ENCODE peak calls at places on chromosomes 3 and 15, in nine cellular contexts. One of them, this sample, is unnamed.
A peak's percentile ranks its signal among the peaks of the same experiment; 100 is the strongest.

GRCh38 chr3:61925721-61926120 is 364.4 kb downstream of the PTPRG start:
- DNase-seq in SK-N-SH: no peak
- DNase-seq in HepG2: no peak
- DNase-seq in esophagus muscularis mucosa: peak; percentile 37
- DNase-seq in stomach: no peak
- DNase-seq in ovary: no peak
- DNase-seq in transverse colon: no peak
- DNase-seq in K562: no peak
- DNase-seq in suprapubic skin: no peak
- DNase-seq in this sample: no peak

GRCh38 chr3:194691481-194692281 is 6.0 kb downstream of the FAM43A start:
- DNase-seq in suprapubic skin: no peak
- DNase-seq in ovary: no peak
- DNase-seq in transverse colon: no peak
- DNase-seq in esophagus muscularis mucosa: no peak
- DNase-seq in SK-N-SH: peak; percentile 83
- DNase-seq in HepG2: no peak
- DNase-seq in stomach: peak; percentile 14
- DNase-seq in K562: no peak
- DNase-seq in this sample: no peak

GRCh38 chr15:51129513-51130197 is 34.9 kb upstream of the TNFAIP8L3 start:
- DNase-seq in HepG2: no peak
- DNase-seq in ovary: no peak
- DNase-seq in transverse colon: peak; percentile 73
- DNase-seq in K562: no peak
- DNase-seq in suprapubic skin: no peak
- DNase-seq in stomach: no peak
- DNase-seq in SK-N-SH: no peak
- DNase-seq in esophagus muscularis mucosa: no peak
- DNase-seq in this sample: no peak

GRCh38 chr3:15096026-15096425 is 2.9 kb downstream of the RBSN start:
- DNase-seq in esophagus muscularis mucosa: no peak
- DNase-seq in suprapubic skin: no peak
- DNase-seq in ovary: no peak
- DNase-seq in SK-N-SH: no peak
- DNase-seq in transverse colon: no peak
- DNase-seq in stomach: no peak
- DNase-seq in HepG2: no peak
- DNase-seq in K562: no peak
- DNase-seq in this sample: no peak

GRCh38 chr3:150005243-150006102 is 34.8 kb upstream of the PFN2 start:
- DNase-seq in esophagus muscularis mucosa: no peak
- DNase-seq in stomach: no peak
- DNase-seq in HepG2: no peak
- DNase-seq in SK-N-SH: no peak
- DNase-seq in K562: no peak
- DNase-seq in transverse colon: no peak
- DNase-seq in suprapubic skin: no peak
- DNase-seq in ovary: no peak
- DNase-seq in this sample: no peak

GRCh38 chr3:137764001-137764433 is at the start of gene SOX14:
- DNase-seq in ovary: no peak
- DNase-seq in stomach: peak; percentile 67
- DNase-seq in SK-N-SH: peak; percentile 48
- DNase-seq in esophagus muscularis mucosa: peak; percentile 89
- DNase-seq in HepG2: peak; percentile 10
- DNase-seq in K562: no peak
- DNase-seq in suprapubic skin: no peak
- DNase-seq in transverse colon: peak; percentile 35
- DNase-seq in this sample: no peak

GRCh38 chr3:66386925-66387650 is 113.7 kb downstream of the LRIG1 start:
- DNase-seq in transverse colon: no peak
- DNase-seq in ovary: no peak
- DNase-seq in esophagus muscularis mucosa: no peak
- DNase-seq in stomach: no peak
- DNase-seq in SK-N-SH: no peak
- DNase-seq in K562: no peak
- DNase-seq in HepG2: no peak
- DNase-seq in suprapubic skin: no peak
- DNase-seq in this sample: no peak

GRCh38 chr15:92082217-92082843 is 228.8 kb downstream of the SLCO3A1 start:
- DNase-seq in SK-N-SH: peak; percentile 71
- DNase-seq in esophagus muscularis mucosa: no peak
- DNase-seq in suprapubic skin: no peak
- DNase-seq in HepG2: peak; percentile 21
- DNase-seq in transverse colon: peak; percentile 64
- DNase-seq in stomach: peak; percentile 54
- DNase-seq in K562: peak; percentile 71
- DNase-seq in ovary: peak; percentile 74
- DNase-seq in this sample: no peak

GRCh38 chr3:126128504-126129407 is 44.8 kb upstream of the SLC41A3 start:
- DNase-seq in HepG2: no peak
- DNase-seq in suprapubic skin: peak; percentile 33
- DNase-seq in esophagus muscularis mucosa: peak; percentile 39
- DNase-seq in ovary: peak; percentile 7
- DNase-seq in SK-N-SH: peak; percentile 11
- DNase-seq in K562: no peak
- DNase-seq in transverse colon: no peak
- DNase-seq in stomach: peak; percentile 11
- DNase-seq in this sample: no peak

GRCh38 chr3:71446734-71447133 is 136.8 kb downstream of the FOXP1 start:
- DNase-seq in K562: no peak
- DNase-seq in stomach: no peak
- DNase-seq in ovary: no peak
- DNase-seq in suprapubic skin: no peak
- DNase-seq in esophagus muscularis mucosa: no peak
- DNase-seq in transverse colon: no peak
- DNase-seq in SK-N-SH: no peak
- DNase-seq in HepG2: no peak
- DNase-seq in this sample: no peak

GRCh38 chr15:55277715-55278114 is 11.9 kb downstream of the RAB27A start:
- DNase-seq in ovary: no peak
- DNase-seq in stomach: no peak
- DNase-seq in transverse colon: no peak
- DNase-seq in K562: no peak
- DNase-seq in esophagus muscularis mucosa: no peak
- DNase-seq in SK-N-SH: no peak
- DNase-seq in HepG2: no peak
- DNase-seq in suprapubic skin: no peak
- DNase-seq in this sample: no peak

GRCh38 chr3:104907507-104907906 is 459.2 kb upstream of the ALCAM start:
- DNase-seq in stomach: no peak
- DNase-seq in transverse colon: no peak
- DNase-seq in esophagus muscularis mucosa: no peak
- DNase-seq in K562: no peak
- DNase-seq in suprapubic skin: no peak
- DNase-seq in SK-N-SH: no peak
- DNase-seq in HepG2: no peak
- DNase-seq in ovary: no peak
- DNase-seq in this sample: no peak

GRCh38 chr15:71725215-71725955 is 85.0 kb upstream of the NR2E3 start:
- DNase-seq in ovary: no peak
- DNase-seq in suprapubic skin: no peak
- DNase-seq in SK-N-SH: no peak
- DNase-seq in HepG2: no peak
- DNase-seq in transverse colon: no peak
- DNase-seq in K562: no peak
- DNase-seq in stomach: no peak
- DNase-seq in esophagus muscularis mucosa: no peak
- DNase-seq in this sample: no peak

GRCh38 chr3:114879059-114880031 is 267.7 kb downstream of the ZBTB20 start:
- DNase-seq in transverse colon: no peak
- DNase-seq in ovary: peak; percentile 25
- DNase-seq in esophagus muscularis mucosa: no peak
- DNase-seq in HepG2: no peak
- DNase-seq in suprapubic skin: no peak
- DNase-seq in K562: no peak
- DNase-seq in stomach: no peak
- DNase-seq in SK-N-SH: no peak
- DNase-seq in this sample: no peak

GRCh38 chr3:148379763-148380162 is 317.9 kb upstream of the AGTR1 start:
- DNase-seq in esophagus muscularis mucosa: no peak
- DNase-seq in ovary: no peak
- DNase-seq in K562: no peak
- DNase-seq in transverse colon: no peak
- DNase-seq in SK-N-SH: peak; percentile 18
- DNase-seq in HepG2: peak; percentile 71
- DNase-seq in stomach: no peak
- DNase-seq in suprapubic skin: no peak
- DNase-seq in this sample: no peak

GRCh38 chr3:194364652-194365434 is 4.7 kb downstream of the LRRC15 start:
- DNase-seq in HepG2: no peak
- DNase-seq in K562: no peak
- DNase-seq in suprapubic skin: no peak
- DNase-seq in esophagus muscularis mucosa: no peak
- DNase-seq in stomach: no peak
- DNase-seq in transverse colon: peak; percentile 19
- DNase-seq in ovary: no peak
- DNase-seq in SK-N-SH: peak; percentile 72
- DNase-seq in this sample: no peak

DNA sequence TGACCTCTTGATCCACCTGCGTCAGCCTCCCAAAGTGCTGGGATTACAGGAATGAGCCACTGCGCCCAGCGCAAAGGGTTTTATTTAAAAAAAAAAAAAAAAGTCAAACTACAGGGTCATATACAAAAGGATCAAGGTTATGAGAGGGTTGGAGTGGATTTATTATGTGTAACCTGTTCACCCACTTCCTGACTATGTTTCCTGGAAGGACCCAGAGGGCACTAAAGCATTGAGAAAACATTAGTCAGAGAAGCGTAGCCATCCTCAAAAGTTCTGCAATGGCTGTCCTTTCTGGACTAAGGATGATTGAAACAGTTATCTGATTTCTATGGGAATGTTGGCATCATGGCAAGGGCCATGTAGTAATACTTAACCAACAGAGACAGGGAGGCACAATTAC is 7.3 kb upstream of the SCAPER start:
- DNase-seq in HepG2: no peak
- DNase-seq in transverse colon: no peak
- DNase-seq in ovary: no peak
- DNase-seq in stomach: no peak
- DNase-seq in SK-N-SH: no peak
- DNase-seq in K562: no peak
- DNase-seq in suprapubic skin: no peak
- DNase-seq in esophagus muscularis mucosa: no peak
- DNase-seq in this sample: no peak
- TF ChIP-seq EP300 in HepG2: no peak
- TF ChIP-seq EP300 in transverse colon: no peak
- TF ChIP-seq EP300 in ovary: no peak
- TF ChIP-seq EP300 in stomach: no peak
- TF ChIP-seq EP300 in SK-N-SH: no peak
- TF ChIP-seq EP300 in K562: no peak
- TF ChIP-seq EP300 in suprapubic skin: no peak
- TF ChIP-seq EP300 in esophagus muscularis mucosa: no peak
- TF ChIP-seq EP300 in this sample: no peak

GRCh38 chr3:151460774-151461450 is at the start of gene IGSF10:
- DNase-seq in K562: no peak
- DNase-seq in HepG2: no peak
- DNase-seq in stomach: peak; percentile 29
- DNase-seq in ovary: peak; percentile 46
- DNase-seq in SK-N-SH: peak; percentile 32
- DNase-seq in transverse colon: peak; percentile 13
- DNase-seq in esophagus muscularis mucosa: no peak
- DNase-seq in suprapubic skin: peak; percentile 72
- DNase-seq in this sample: no peak

GRCh38 chr3:151467069-151467468 is 6.2 kb upstream of the IGSF10 start:
- DNase-seq in stomach: no peak
- DNase-seq in suprapubic skin: no peak
- DNase-seq in transverse colon: no peak
- DNase-seq in ovary: no peak
- DNase-seq in esophagus muscularis mucosa: no peak
- DNase-seq in K562: no peak
- DNase-seq in HepG2: no peak
- DNase-seq in SK-N-SH: no peak
- DNase-seq in this sample: no peak

GRCh38 chr3:151460240-151460639 is 621 bp downstream of the IGSF10 start:
- DNase-seq in stomach: no peak
- DNase-seq in K562: no peak
- DNase-seq in transverse colon: no peak
- DNase-seq in esophagus muscularis mucosa: no peak
- DNase-seq in ovary: no peak
- DNase-seq in SK-N-SH: no peak
- DNase-seq in HepG2: no peak
- DNase-seq in suprapubic skin: no peak
- DNase-seq in this sample: no peak

GRCh38 chr3:151459360-151459759 is 1.5 kb downstream of the IGSF10 start:
- DNase-seq in K562: no peak
- DNase-seq in SK-N-SH: no peak
- DNase-seq in esophagus muscularis mucosa: no peak
- DNase-seq in HepG2: no peak
- DNase-seq in ovary: no peak
- DNase-seq in transverse colon: no peak
- DNase-seq in suprapubic skin: no peak
- DNase-seq in stomach: no peak
- DNase-seq in this sample: no peak

GRCh38 chr3:151462278-151462779 is 1.5 kb upstream of the IGSF10 start:
- DNase-seq in stomach: no peak
- DNase-seq in suprapubic skin: no peak
- DNase-seq in ovary: no peak
- DNase-seq in HepG2: no peak
- DNase-seq in K562: no peak
- DNase-seq in esophagus muscularis mucosa: no peak
- DNase-seq in transverse colon: no peak
- DNase-seq in SK-N-SH: no peak
- DNase-seq in this sample: no peak
- H3K27me3 ChIP-seq in stomach: no peaks in the 10 kb centered on the region
- H3K27me3 ChIP-seq in suprapubic skin: no peaks in the 10 kb centered on the region
- H3K27me3 ChIP-seq in ovary: no peaks in the 10 kb centered on the region
- H3K27me3 ChIP-seq in HepG2: peaks cover 1% of the 10 kb centered on the region
- H3K27me3 ChIP-seq in K562: peaks cover 21% of the 10 kb centered on the region
- H3K27me3 ChIP-seq in esophagus muscularis mucosa: no peaks in the 10 kb centered on the region
- H3K27me3 ChIP-seq in transverse colon: peaks cover 12% of the 10 kb centered on the region
- H3K27me3 ChIP-seq in SK-N-SH: peaks cover 10% of the 10 kb centered on the region
- H3K27me3 ChIP-seq in this sample: no peaks in the 10 kb centered on the region

DNA sequence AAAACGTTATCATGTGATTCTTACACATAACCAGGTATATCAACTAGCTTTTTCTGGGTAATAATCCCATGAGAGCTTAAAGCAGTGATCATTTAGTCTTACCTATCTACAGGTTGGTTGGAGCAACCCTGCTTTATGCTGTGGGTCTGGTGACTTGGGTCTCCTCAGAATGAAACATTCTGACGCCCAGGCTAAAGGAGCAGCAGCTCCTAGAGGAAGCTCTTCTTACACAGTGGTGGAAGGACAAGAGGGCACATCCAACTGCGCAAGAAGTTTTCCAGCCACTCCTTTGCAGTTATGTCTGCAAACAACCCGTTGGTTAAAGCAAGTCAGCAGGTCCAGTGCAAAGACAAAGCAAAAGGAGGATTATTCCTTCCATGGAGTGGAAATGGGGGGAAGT is 377.5 kb downstream of the EDEM1 start:
- DNase-seq in ovary: no peak
- DNase-seq in SK-N-SH: no peak
- DNase-seq in HepG2: no peak
- DNase-seq in transverse colon: no peak
- DNase-seq in K562: peak; percentile 49
- DNase-seq in suprapubic skin: no peak
- DNase-seq in stomach: no peak
- DNase-seq in esophagus muscularis mucosa: no peak
- DNase-seq in this sample: no peak
- TF ChIP-seq EP300 in ovary: no peak
- TF ChIP-seq EP300 in SK-N-SH: no peak
- TF ChIP-seq EP300 in HepG2: no peak
- TF ChIP-seq EP300 in transverse colon: no peak
- TF ChIP-seq EP300 in K562: no peak
- TF ChIP-seq EP300 in suprapubic skin: no peak
- TF ChIP-seq EP300 in stomach: no peak
- TF ChIP-seq EP300 in esophagus muscularis mucosa: no peak
- TF ChIP-seq EP300 in this sample: no peak

GRCh38 chr3:141410861-141411771 is 42.8 kb downstream of the ZBTB38 start:
- DNase-seq in HepG2: no peak
- DNase-seq in transverse colon: peak; percentile 41
- DNase-seq in SK-N-SH: no peak
- DNase-seq in K562: no peak
- DNase-seq in esophagus muscularis mucosa: no peak
- DNase-seq in ovary: no peak
- DNase-seq in stomach: no peak
- DNase-seq in suprapubic skin: no peak
- DNase-seq in this sample: no peak
- H3K27me3 ChIP-seq in HepG2: no peaks in the 10 kb centered on the region
- H3K27me3 ChIP-seq in transverse colon: no peaks in the 10 kb centered on the region
- H3K27me3 ChIP-seq in SK-N-SH: no peaks in the 10 kb centered on the region
- H3K27me3 ChIP-seq in K562: no peaks in the 10 kb centered on the region
- H3K27me3 ChIP-seq in esophagus muscularis mucosa: no peaks in the 10 kb centered on the region
- H3K27me3 ChIP-seq in ovary: no peaks in the 10 kb centered on the region
- H3K27me3 ChIP-seq in stomach: no peaks in the 10 kb centered on the region
- H3K27me3 ChIP-seq in suprapubic skin: no peaks in the 10 kb centered on the region
- H3K27me3 ChIP-seq in this sample: no peaks in the 10 kb centered on the region